ENCODE peak calls at places on chromosomes 4 and X, in six cellular contexts. I is naive thymus-derived CD8-positive, alpha-beta T cell; B is dorsolateral prefrontal cortex; L is amniotic stem cell; W is CD8-positive, alpha-beta memory T cell; K is NCI-H526. C is an unnamed sample.

GRCh38 chrX:68018248-68019203 is 414.8 kb downstream of the OPHN1 start:
- DNase-seq in B (no peak), I (no peak), K (peak), L (no peak), W (no peak), C (no peak)

GRCh38 chrX:151875270-151876026 is 37.2 kb upstream of the MAGEA4 start:
- DNase-seq in L (no peak), I (no peak), B (no peak), K (no peak), W (no peak), C (no peak)

GRCh38 chr4:24519649-24520048 is 64.7 kb downstream of the DHX15 start:
- DNase-seq in W (no peak), L (no peak), B (no peak), I (no peak), K (no peak), C (no peak)

GRCh38 chr4:26576171-26576829 is 7.6 kb upstream of the TBC1D19 start:
- DNase-seq in L (no peak), W (no peak), I (no peak), B (no peak), K (no peak), C (no peak)

GRCh38 chr4:10584042-10584441 is 100.5 kb downstream of the CLNK start:
- DNase-seq in W (no peak), I (no peak), B (no peak), K (no peak), L (peak), C (no peak)

GRCh38 chr4:1111259-1111809 is 2.0 kb downstream of the RNF212 start:
- DNase-seq in W (no peak), B (no peak), L (no peak), K (no peak), I (no peak), C (no peak)

GRCh38 chr4:80257851-80258250 is 8.6 kb upstream of the FGF5 start:
- DNase-seq in W (no peak), I (no peak), L (no peak), B (no peak), K (no peak), C (no peak)

GRCh38 chr4:165698272-165698671 is 174.8 kb upstream of the TLL1 start:
- DNase-seq in W (no peak), I (no peak), K (no peak), L (no peak), B (no peak), C (no peak)

GRCh38 chr4:173752610-173753009 is 222.6 kb upstream of the HAND2 start:
- DNase-seq in I (no peak), L (no peak), W (no peak), B (no peak), K (no peak), C (no peak)

GRCh38 chrX:145405012-145405411 is 157.7 kb downstream of the SPANXN1 start:
- DNase-seq in B (no peak), W (no peak), K (no peak), L (no peak), I (no peak), C (no peak)

GRCh38 chr4:134337584-134337983 is 136.0 kb upstream of the PABPC4L start:
- DNase-seq in I (no peak), W (no peak), K (no peak), B (no peak), L (no peak), C (no peak)

GRCh38 chr4:185040523-185040922 is 22.2 kb downstream of the HELT start:
- DNase-seq in L (no peak), B (no peak), W (no peak), K (no peak), I (no peak), C (no peak)

GRCh38 chr4:76420901-76421581 is at the start of gene CCDC158:
- DNase-seq in L (no peak), W (no peak), I (no peak), B (no peak), K (no peak), C (no peak)

GRCh38 chrX:130111220-130111934 is 1.1 kb upstream of the ELF4 start:
- DNase-seq in K (no peak), I (no peak), L (no peak), B (no peak), W (no peak), C (no peak)

GRCh38 chr4:1176398-1177273 is 4.3 kb upstream of the SPON2 start:
- DNase-seq in K (no peak), I (no peak), W (no peak), L (no peak), B (no peak), C (no peak)